ENCODE peak calls at places on chromosomes 1 and 21, in five cellular contexts. S is tibial artery, D is tibial nerve, V is GM23248, G is HFF-Myc. Q is an unnamed sample.

GRCh38 chr1:10965621-10966226 is 46.7 kb upstream of the TARDBP start:
- DNase-seq in S (no peak), V (peak), D (no peak), G (no peak), Q (peak)

GRCh38 chr1:189859385-189859977 is 618.2 kb downstream of the BRINP3 start:
- DNase-seq in D (no peak), V (no peak), S (no peak), G (no peak), Q (no peak)

GRCh38 chr1:69138172-69138571 is 429.6 kb upstream of the LRRC7 start:
- DNase-seq in D (no peak), S (no peak), G (no peak), V (no peak), Q (no peak)

GRCh38 chr1:23402286-23403037 is 22.1 kb downstream of the TCEA3 start:
- DNase-seq in V (no peak), S (no peak), D (no peak), G (no peak), Q (peak)

GRCh38 chr1:8814870-8815269 is 2.6 kb downstream of the RERE start:
- DNase-seq in G (no peak), S (no peak), V (no peak), D (no peak), Q (no peak)

GRCh38 chr1:95625224-95625623 is 391.2 kb downstream of the RWDD3 start:
- DNase-seq in V (no peak), D (no peak), S (no peak), G (no peak), Q (no peak)

GRCh38 chr1:229661022-229661877 is 35.2 kb downstream of the URB2 start:
- DNase-seq in D (peak), V (peak), S (peak), G (peak), Q (peak)

GRCh38 chr1:54287821-54288220 is 87.9 kb downstream of the MRPL37 start:
- DNase-seq in S (peak), G (no peak), V (peak), D (no peak), Q (no peak)

GRCh38 chr1:30419831-30420230 is 303.6 kb downstream of the MATN1 start:
- DNase-seq in V (no peak), G (no peak), S (no peak), D (no peak), Q (no peak)

GRCh38 chr1:228927947-228928898 is 192.9 kb downstream of the RHOU start:
- DNase-seq in S (no peak), V (no peak), G (no peak), D (no peak), Q (no peak)

GRCh38 chr1:181104042-181104789 is 15.7 kb downstream of the IER5 start:
- DNase-seq in V (no peak), D (no peak), G (no peak), S (no peak), Q (no peak)

GRCh38 chr1:64540265-64540791 is 70.4 kb downstream of the CACHD1 start:
- DNase-seq in D (no peak), V (peak), S (no peak), G (peak), Q (no peak)

GRCh38 chr1:78440381-78440793 is 50.4 kb upstream of the PTGFR start:
- DNase-seq in G (peak), D (no peak), S (no peak), V (peak), Q (no peak)

GRCh38 chr21:31284797-31285397 is 59.2 kb downstream of the TIAM1 start:
- DNase-seq in G (peak), S (no peak), D (no peak), V (peak), Q (no peak)

GRCh38 chr1:181669209-181669608 is 185.9 kb downstream of the CACNA1E start:
- DNase-seq in D (no peak), G (no peak), S (no peak), V (peak), Q (no peak)

GRCh38 chr1:66401244-66401643 is 132.7 kb upstream of the SGIP1 start:
- DNase-seq in D (no peak), V (no peak), S (no peak), G (no peak), Q (no peak)

GRCh38 chr1:99469641-99470040 is 176.3 kb upstream of the PALMD start:
- DNase-seq in G (no peak), S (no peak), V (peak), D (no peak), Q (no peak)

GRCh38 chr21:25342811-25343210 is 264.5 kb downstream of the MRPL39 start:
- DNase-seq in S (no peak), V (peak), G (no peak), D (no peak), Q (no peak)

GRCh38 chr1:161835963-161836362 is 69.8 kb downstream of the ATF6 start:
- DNase-seq in D (no peak), V (peak), S (no peak), G (peak), Q (no peak)

DNA sequence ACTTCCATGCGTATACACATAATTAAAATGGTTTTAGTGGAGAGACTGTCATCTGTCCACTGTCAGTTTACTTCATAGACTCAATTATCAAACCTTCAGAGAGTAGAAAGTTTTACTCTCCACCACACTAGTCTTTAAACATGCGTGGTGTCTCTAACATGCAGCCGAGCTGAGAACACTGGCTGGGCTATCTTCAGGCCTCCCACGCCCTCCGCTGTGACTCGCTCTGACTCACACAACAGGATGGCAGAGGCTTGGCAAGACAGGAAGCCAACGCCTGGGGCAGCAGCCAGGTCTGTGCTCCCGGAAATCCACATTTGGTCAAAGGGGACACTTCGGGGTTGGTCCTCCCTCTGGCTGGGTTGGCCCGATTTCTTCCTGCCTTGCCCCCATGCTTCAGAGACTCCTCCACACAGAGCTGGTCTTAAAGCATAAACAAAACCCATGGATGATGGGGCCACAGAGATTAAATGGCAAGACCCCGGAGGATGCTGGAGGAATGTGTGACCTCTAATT is 22.7 kb upstream of the IFNGR2 start:
- DNase-seq in G (peak), S (peak), V (peak), D (peak), Q (peak)
- H3K4me3 ChIP-seq in G (no peak), S (no peak), V (peak), D (no peak), Q (no peak)

DNA sequence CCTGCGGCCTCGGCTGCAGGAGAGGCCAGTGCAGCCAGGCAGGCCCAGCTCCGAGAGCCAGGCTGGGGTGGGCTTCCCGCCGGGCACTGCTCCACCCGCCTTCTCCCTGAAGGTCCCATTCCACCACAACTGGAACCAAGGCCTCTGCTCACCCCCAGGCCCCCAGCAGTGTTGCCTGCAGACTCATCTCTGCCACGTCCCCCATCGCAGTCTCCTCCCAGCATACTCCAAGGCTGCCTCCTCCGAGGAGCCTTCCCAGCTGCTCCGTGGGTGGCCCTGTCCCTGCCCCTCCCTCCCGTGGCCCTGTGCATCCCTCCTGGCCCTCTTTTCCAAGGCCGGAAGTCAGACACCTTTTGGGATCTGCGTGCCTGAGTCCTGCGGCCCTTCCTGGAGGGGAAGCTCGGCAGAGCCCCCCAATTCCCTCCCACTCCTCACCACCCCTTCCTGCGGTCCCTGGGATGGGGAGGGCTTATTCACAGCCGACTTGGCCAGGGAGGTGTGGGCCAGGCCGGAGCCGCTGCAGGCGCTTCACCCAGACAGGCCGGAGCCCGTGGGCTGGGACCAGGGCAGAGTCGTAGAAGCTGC is 47.6 kb downstream of the SLX9 start:
- DNase-seq in D (no peak), V (no peak), G (no peak), S (peak), Q (peak)
- H3K4me3 ChIP-seq in D (no peak), V (no peak), G (no peak), S (no peak), Q (no peak)

GRCh38 chr1:201530741-201531521 is 8.0 kb upstream of the NAV1 start:
- DNase-seq in V (peak), D (peak), S (peak), G (peak), Q (peak)
- H3K4me3 ChIP-seq in V (no peak), D (no peak), S (no peak), G (no peak), Q (no peak)

DNA sequence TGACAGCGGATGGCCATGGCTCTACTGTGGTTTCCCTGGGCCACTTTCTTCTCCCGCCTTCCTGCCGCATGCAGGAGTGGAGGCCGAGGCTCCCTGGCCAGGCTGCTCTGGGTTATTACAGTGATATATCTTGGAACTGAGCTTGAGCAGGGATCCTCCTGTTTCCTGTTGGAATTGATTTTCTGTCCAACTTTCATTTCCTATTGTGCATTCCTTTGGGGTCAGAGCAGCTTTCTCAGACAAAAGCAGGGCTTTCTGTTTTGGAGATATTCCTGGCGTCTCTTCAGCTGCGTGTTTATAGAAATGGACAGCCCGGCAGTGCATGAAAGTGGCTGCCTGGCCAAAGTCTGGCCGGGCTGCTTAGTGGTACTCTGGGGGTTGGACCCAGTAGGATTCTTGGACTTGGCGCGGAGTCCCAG is 146.4 kb downstream of the KIF26B start:
- DNase-seq in G (no peak), D (no peak), S (no peak), V (peak), Q (no peak)
- H3K4me3 ChIP-seq in G (no peak), D (no peak), S (no peak), V (peak), Q (no peak)

DNA sequence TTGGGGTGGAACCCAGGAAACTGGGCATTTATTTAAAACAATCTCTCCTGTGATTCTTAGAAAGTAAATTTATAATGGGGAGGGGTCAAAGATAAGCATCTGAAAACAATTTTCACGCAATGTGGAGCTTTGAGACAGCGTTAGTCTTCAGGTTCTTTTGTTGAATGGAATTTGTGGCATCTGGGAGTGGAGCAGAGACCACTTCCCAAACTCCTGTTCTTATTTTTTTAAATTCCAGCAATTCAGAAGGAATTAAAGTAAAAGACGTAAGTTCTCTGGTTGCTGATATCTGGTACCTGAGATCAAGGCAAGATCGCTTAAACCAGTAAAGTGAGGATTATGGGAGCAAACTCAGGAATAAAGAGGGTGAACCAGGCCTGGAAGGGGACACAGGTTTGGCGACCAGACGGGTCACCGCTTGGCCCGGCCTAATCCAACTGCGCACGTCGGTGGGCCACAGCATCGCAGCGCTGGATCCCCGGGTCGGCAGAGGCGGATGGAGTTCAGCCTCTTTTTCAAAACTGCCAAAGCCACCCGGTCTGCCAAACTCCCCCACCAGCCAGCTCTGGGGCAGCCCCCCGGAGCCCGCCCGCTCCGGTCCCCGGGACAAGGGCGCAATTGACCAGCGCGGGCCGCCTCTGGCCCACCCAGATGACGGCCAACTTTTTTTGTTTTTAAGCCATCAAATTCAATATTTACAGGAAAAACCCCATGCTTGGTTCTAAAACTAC is 754 bp upstream of the PDPN start:
- DNase-seq in V (no peak), D (no peak), S (peak), G (no peak), Q (no peak)
- H3K4me3 ChIP-seq in V (no peak), D (peak), S (no peak), G (no peak), Q (no peak)

DNA sequence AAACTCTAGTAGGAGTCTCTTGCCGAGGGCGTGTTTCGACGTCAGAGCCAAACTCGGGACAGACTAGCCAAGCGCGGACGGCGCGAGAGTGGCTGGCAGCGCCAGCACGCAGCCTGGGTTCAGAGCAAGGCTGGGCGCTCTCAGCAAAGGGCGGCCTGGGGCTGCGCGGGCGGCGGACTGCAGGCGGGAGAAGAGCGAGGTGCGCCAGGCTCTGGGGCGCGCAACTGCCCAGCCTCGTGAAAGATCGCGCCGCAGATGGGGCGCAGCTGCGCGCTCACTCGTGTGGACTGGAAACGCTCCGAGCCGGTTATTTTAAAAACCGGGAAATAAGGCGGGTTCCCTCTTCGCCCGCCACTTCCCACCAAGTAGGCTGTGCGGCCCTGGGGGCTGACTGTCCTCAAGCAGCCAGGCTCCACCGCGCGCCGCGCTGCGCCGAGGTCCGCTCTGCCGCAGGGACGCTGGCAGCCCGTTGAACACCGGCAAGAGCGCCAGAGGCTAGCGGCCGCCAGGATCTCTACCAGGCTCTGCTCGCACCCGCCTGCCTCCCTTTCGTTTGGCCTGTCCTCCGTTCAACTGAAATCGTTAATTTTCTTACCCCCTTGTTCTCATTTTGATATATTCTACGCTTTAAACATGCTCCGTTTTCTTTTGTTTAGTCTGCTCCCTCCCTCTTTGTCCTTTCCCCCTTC is 2.4 kb downstream of the ALX3 start:
- DNase-seq in D (no peak), G (no peak), S (no peak), V (no peak), Q (no peak)
- H3K4me3 ChIP-seq in D (no peak), G (no peak), S (no peak), V (no peak), Q (no peak)

GRCh38 chr1:40313958-40314720 is 2.9 kb downstream of the COL9A2 start:
- DNase-seq in D (no peak), V (no peak), G (no peak), S (no peak), Q (no peak)

GRCh38 chr1:40315239-40315794 is 1.8 kb downstream of the COL9A2 start:
- DNase-seq in G (peak), V (peak), D (peak), S (peak), Q (peak)

GRCh38 chr1:40315795-40316594 is 1.1 kb downstream of the COL9A2 start:
- DNase-seq in G (no peak), S (no peak), V (peak), D (no peak), Q (no peak)

GRCh38 chr1:40313329-40313957 is 3.6 kb downstream of the COL9A2 start:
- DNase-seq in S (no peak), V (peak), G (no peak), D (no peak), Q (no peak)

DNA sequence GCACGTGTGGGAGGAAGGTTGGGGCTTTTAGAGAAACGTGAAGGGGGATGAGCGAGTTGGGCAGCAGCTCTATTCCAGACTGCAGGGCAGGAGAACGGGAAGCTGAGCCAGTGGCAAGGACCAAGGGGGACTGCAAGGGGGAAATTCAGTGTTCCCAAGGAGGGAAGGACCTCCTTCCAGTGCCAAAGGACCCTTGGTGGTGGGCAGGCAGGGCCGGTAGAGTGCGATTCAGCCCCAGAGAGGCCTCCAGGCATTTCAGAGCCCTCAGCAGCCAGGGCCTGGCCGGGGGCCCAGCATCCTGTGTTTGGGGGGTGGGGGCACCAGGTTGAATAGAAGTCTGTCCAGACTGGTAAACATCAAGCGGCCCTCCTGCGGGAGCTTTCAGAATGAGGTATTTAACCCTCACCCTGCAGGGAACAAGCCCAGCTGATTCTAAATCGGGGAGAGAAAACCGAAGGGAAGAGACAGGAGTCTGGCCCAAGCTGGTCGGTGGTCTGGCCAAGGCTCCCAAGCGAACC is 2.3 kb downstream of the COL9A2 start:
- DNase-seq in V (no peak), G (no peak), D (no peak), S (no peak), Q (no peak)
- H3K4me3 ChIP-seq in V (peak), G (no peak), D (peak), S (peak), Q (peak)

DNA sequence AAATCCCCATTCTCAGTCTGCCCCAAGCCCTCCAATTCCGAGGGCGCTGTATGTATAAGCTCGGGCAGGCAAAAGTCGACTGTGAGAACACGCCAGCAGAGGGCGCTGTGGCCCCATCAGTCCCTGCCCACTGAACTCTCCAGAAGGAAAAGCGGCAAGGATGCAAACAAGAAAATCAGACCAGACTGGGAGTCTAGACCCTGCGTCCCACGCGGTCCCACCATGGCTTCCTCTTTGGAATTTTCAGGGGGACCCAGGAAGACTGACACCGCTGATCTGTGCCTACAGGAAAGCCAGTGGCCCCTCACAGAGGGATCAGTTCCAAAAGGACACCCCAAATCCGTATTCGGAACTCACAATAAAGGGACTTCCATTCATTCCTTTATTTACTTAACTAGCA is 19.5 kb downstream of the TEX35 start:
- DNase-seq in S (peak), G (no peak), V (peak), D (peak), Q (peak)
- H3K4me3 ChIP-seq in S (no peak), G (no peak), V (peak), D (no peak), Q (no peak)

GRCh38 chr1:67683306-67683705 is 1.7 kb upstream of the GADD45A start:
- DNase-seq in G (no peak), D (no peak), S (no peak), V (peak), Q (no peak)
- H3K4me3 ChIP-seq in G (no peak), D (no peak), S (no peak), V (peak), Q (no peak)

GRCh38 chr21:41766051-41766882 is 585 bp downstream of the RIPK4 start:
- DNase-seq in D (no peak), S (no peak), V (peak), G (no peak), Q (no peak)

GRCh38 chr21:41764558-41765392 is 2.1 kb downstream of the RIPK4 start:
- DNase-seq in V (no peak), G (no peak), S (no peak), D (no peak), Q (no peak)

GRCh38 chr21:41763996-41764395 is 2.9 kb downstream of the RIPK4 start:
- DNase-seq in V (no peak), S (no peak), D (no peak), G (no peak), Q (no peak)

GRCh38 chr21:41766883-41767605 is at the start of gene RIPK4:
- DNase-seq in V (peak), D (no peak), S (peak), G (no peak), Q (peak)

GRCh38 chr21:41765393-41765950 is 1.4 kb downstream of the RIPK4 start:
- DNase-seq in V (no peak), D (no peak), G (no peak), S (no peak), Q (no peak)
- H3K4me3 ChIP-seq in V (no peak), D (no peak), G (no peak), S (no peak), Q (peak)

Q was measured in lower lobe of right lung.